ENCODE peak calls at places on chromosomes 1 and 21, in five cellular contexts. C is neural progenitor cell, F is PC-3, Y is HCT116, U is GM23338. K is an unnamed sample. For H3K4me1, the result is how much of the 10 kb centered on the place peaks cover.

GRCh38 chr1:228309548-228310067 is 97.0 kb downstream of the TRIM11 start:
- DNase-seq in U (no peak), F (no peak), C (no peak), Y (no peak), K (no peak)

GRCh38 chr1:169106921-169107672 is 607 bp downstream of the ATP1B1 start:
- DNase-seq in Y (no peak), U (peak), C (peak), F (peak), K (peak)

GRCh38 chr1:100631015-100631521 is 88.5 kb upstream of the VCAM1 start:
- DNase-seq in F (peak), Y (no peak), U (no peak), C (no peak), K (peak)

GRCh38 chr1:15808955-15809354 is 1.5 kb upstream of the UQCRHL start:
- DNase-seq in C (peak), Y (no peak), U (peak), F (peak), K (no peak)

GRCh38 chr21:27448960-27449359 is 482.1 kb upstream of the ADAMTS5 start:
- DNase-seq in C (peak), F (no peak), U (no peak), Y (no peak), K (no peak)

GRCh38 chr1:27687906-27688305 is 15.9 kb upstream of the IFI6 start:
- DNase-seq in Y (no peak), F (no peak), C (no peak), U (no peak), K (no peak)

GRCh38 chr21:25956993-25957714 is 213.4 kb downstream of the APP start:
- DNase-seq in F (peak), Y (no peak), C (no peak), U (no peak), K (peak)

GRCh38 chr1:21909787-21910503 is 27.2 kb downstream of the HSPG2 start:
- DNase-seq in C (peak), U (peak), F (no peak), Y (no peak), K (peak)

GRCh38 chr1:248421384-248421783 is 18.5 kb downstream of the OR2T1 start:
- DNase-seq in F (peak), U (peak), C (no peak), Y (no peak), K (no peak)

GRCh38 chr1:19013826-19014548 is 57.5 kb upstream of the IFFO2 start:
- DNase-seq in U (no peak), Y (no peak), C (no peak), F (no peak), K (no peak)

GRCh38 chr21:42732033-42732410 is 78.6 kb downstream of the PDE9A start:
- DNase-seq in Y (no peak), F (peak), C (no peak), U (no peak), K (no peak)

GRCh38 chr1:29860681-29861080 is 624.4 kb downstream of the PTPRU start:
- DNase-seq in F (no peak), Y (no peak), U (no peak), C (no peak), K (no peak)

GRCh38 chr1:110672753-110673108 is 2.0 kb downstream of the KCNA3 start:
- DNase-seq in F (no peak), U (no peak), Y (no peak), C (no peak), K (no peak)

GRCh38 chr1:77383236-77383635 is 101.4 kb downstream of the AK5 start:
- DNase-seq in Y (no peak), C (no peak), F (no peak), U (no peak), K (no peak)
- TF ChIP-seq EZH2phosphoT487 in Y (no peak), C (no peak), F (no peak), U (no peak), K (no peak)

DNA sequence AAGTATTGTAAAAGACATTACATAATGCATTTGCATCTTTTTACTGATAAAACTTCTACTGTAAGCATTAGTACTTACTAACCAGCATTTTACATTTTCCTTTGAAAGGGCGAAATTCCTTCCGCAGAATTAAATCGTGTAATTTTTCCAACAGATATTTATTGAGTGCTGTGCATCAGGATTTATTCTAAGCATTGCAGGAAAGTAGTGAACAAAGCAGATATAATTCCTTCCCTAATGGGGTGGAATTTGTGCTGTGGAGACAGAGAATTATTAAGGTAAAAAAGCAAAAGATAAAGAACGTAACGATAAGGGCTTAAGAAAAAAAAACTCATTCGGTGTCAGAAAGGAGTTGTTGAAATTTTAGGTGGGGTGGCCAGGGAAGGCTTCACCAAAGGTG is 7.6 kb upstream of the ETS2 start:
- DNase-seq in C (no peak), Y (no peak), U (no peak), F (no peak), K (no peak)
- H3K4me1 ChIP-seq in C (under half), Y (half or more), U (under half), F (half or more), K (under half)

GRCh38 chr1:180235502-180236239 is 5.6 kb downstream of the LHX4 start:
- DNase-seq in C (peak), F (no peak), U (peak), Y (no peak), K (no peak)
- TF ChIP-seq EZH2 in C (peak), F (no peak), U (peak), Y (no peak), K (peak)

DNA sequence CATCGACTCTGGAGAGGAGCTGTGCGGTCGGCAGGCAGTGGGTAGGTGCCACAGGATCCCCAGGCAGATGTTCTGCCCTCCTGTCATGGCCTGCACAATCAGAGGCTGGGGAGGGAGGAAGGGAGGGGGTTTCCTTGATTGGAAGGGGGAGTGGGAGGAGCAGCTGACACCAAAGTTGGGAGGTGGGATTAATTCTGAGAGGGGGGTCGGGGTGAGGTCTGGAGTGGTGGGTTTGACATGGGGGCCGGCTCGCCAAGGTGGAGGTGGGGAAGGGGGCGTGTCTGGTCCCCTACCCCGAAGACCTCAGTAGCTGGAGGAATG is 640 bp upstream of the HPCA start:
- DNase-seq in C (peak), U (no peak), Y (no peak), F (no peak), K (no peak)
- TF ChIP-seq EZH2phosphoT487 in C (no peak), U (no peak), Y (no peak), F (no peak), K (no peak)

GRCh38 chr1:113860891-113861290 is 10.6 kb downstream of the PTPN22 start:
- DNase-seq in Y (no peak), C (no peak), F (peak), U (no peak), K (peak)

GRCh38 chr1:113859478-113860175 is 11.9 kb downstream of the PTPN22 start:
- DNase-seq in F (no peak), U (no peak), C (no peak), Y (no peak), K (peak)

GRCh38 chr1:113856011-113856410 is 15.5 kb downstream of the PTPN22 start:
- DNase-seq in U (no peak), Y (no peak), F (no peak), C (no peak), K (no peak)

GRCh38 chr1:113858982-113859381 is 12.5 kb downstream of the PTPN22 start:
- DNase-seq in Y (no peak), C (no peak), U (no peak), F (no peak), K (no peak)

GRCh38 chr1:113858418-113858817 is 13.1 kb downstream of the PTPN22 start:
- DNase-seq in Y (no peak), U (no peak), F (no peak), C (no peak), K (no peak)
- H3K4me1 ChIP-seq in Y (under half), U (under half), F (under half), C (under half), K (under half)

K was measured in GM23248.